ENCODE peak calls at places on chromosomes 12 and 14, in eight cellular contexts. S is mammary epithelial cell; Q is Peyer's patch; G is CD8-positive, alpha-beta T cell; E is caudate nucleus; T is iPS DF 6.9; O is Panc1; A is mesendoderm. D is an unnamed sample.

GRCh38 chr12:100398307-100398706 is 41.4 kb downstream of the SLC17A8 start:
- DNase-seq in S (no peak), Q (no peak), G (no peak), E (no peak), T (no peak), O (no peak), A (no peak), D (no peak)

GRCh38 chr12:44076892-44077291 is 241.0 kb downstream of the TMEM117 start:
- DNase-seq in S (peak), Q (no peak), G (no peak), E (no peak), T (no peak), O (no peak), A (no peak), D (no peak)

GRCh38 chr12:47038270-47038748 is 41.1 kb upstream of the PCED1B start:
- DNase-seq in S (peak), Q (no peak), G (no peak), E (no peak), T (no peak), O (no peak), A (peak), D (no peak)

GRCh38 chr12:93827179-93827578 is 150.0 kb downstream of the CRADD start:
- DNase-seq in S (no peak), Q (no peak), G (no peak), E (no peak), T (no peak), O (no peak), A (no peak), D (no peak)

GRCh38 chr12:5792350-5792749 is 152.7 kb downstream of the ANO2 start:
- DNase-seq in S (no peak), Q (no peak), G (no peak), E (no peak), T (no peak), O (no peak), A (no peak), D (no peak)

GRCh38 chr12:123995023-123995422 is 22.0 kb downstream of the ZNF664 start:
- DNase-seq in S (peak), Q (no peak), G (no peak), E (no peak), T (no peak), O (no peak), A (no peak), D (no peak)

GRCh38 chr12:48903363-48903981 is 21.8 kb downstream of the FKBP11 start:
- DNase-seq in S (no peak), Q (no peak), G (no peak), E (no peak), T (no peak), O (no peak), A (no peak), D (no peak)

GRCh38 chr12:46473634-46474201 is 101.1 kb upstream of the SLC38A2 start:
- DNase-seq in S (peak), Q (peak), G (no peak), E (no peak), T (no peak), O (no peak), A (peak), D (no peak)

GRCh38 chr14:95774265-95775160 is 60.6 kb upstream of the TCL1A start:
- DNase-seq in S (peak), Q (no peak), G (peak), E (no peak), T (peak), O (peak), A (peak), D (peak)

GRCh38 chr12:6884539-6884938 is 11.4 kb upstream of the SPSB2 start:
- DNase-seq in S (no peak), Q (no peak), G (no peak), E (no peak), T (no peak), O (no peak), A (no peak), D (no peak)

GRCh38 chr12:63042646-63043045 is 107.7 kb upstream of the PPM1H start:
- DNase-seq in S (no peak), Q (no peak), G (no peak), E (no peak), T (no peak), O (no peak), A (no peak), D (no peak)

GRCh38 chr14:79836577-79836976 is 374.7 kb downstream of the DIO2 start:
- DNase-seq in S (no peak), Q (no peak), G (no peak), E (no peak), T (no peak), O (no peak), A (no peak), D (no peak)

GRCh38 chr12:50014342-50014741 is 11.0 kb downstream of the RACGAP1 start:
- DNase-seq in S (no peak), Q (no peak), G (no peak), E (no peak), T (no peak), O (no peak), A (no peak), D (no peak)
- H3K27ac ChIP-seq in S (no peak), Q (no peak), G (no peak), E (peak), T (no peak), O (no peak), A (no peak), D (peak)

GRCh38 chr12:108576660-108577234 is 14.4 kb downstream of the ISCU start:
- DNase-seq in S (no peak), Q (no peak), G (no peak), E (no peak), T (no peak), O (no peak), A (no peak), D (no peak)
- H3K27ac ChIP-seq in S (no peak), Q (no peak), G (no peak), E (no peak), T (no peak), O (no peak), A (no peak), D (no peak)

GRCh38 chr14:32434180-32434579 is 105.1 kb downstream of the AKAP6 start:
- DNase-seq in S (peak), Q (no peak), G (no peak), E (no peak), T (no peak), O (no peak), A (peak), D (no peak)
- H3K27ac ChIP-seq in S (no peak), Q (no peak), G (no peak), E (peak), T (no peak), O (no peak), A (no peak), D (peak)

GRCh38 chr12:75334384-75335030 is at the start of gene GLIPR1L1:
- DNase-seq in S (peak), Q (peak), G (peak), E (peak), T (peak), O (peak), A (peak), D (peak)
- H3K27ac ChIP-seq in S (no peak), Q (no peak), G (no peak), E (no peak), T (no peak), O (peak), A (no peak), D (peak)

GRCh38 chr12:109888179-109889020 is 8.1 kb upstream of the GLTP start:
- DNase-seq in S (peak), Q (no peak), G (no peak), E (no peak), T (no peak), O (peak), A (no peak), D (no peak)
- H3K27ac ChIP-seq in S (peak), Q (peak), G (peak), E (no peak), T (no peak), O (no peak), A (no peak), D (no peak)

DNA sequence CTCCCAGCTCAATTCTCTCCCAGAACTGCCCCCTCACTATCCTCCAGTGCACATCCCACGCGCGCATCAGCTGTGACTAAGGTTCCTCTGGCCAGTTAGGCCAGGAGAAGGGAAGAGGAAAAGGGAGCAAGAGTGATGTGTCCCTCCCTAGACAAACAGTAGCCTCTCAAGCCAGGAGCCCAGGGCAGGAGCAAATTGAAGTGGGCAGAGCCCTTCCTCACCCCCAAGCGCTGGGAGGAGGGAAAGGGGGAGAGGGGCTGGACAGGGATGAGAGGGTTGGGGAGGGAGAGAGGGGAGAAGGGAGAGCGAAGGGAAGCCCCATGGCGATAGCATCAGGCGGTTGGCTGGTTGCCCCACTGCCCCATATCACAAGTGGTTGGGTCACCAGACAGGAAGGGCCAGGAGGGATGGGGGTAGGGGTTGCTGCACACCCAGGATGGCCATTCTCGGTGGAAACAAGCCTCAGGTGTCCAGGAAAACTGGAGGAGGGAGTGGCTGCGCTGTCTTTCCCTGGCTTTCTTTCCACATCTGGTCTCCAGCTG is 1.1 kb downstream of the CD63 start:
- DNase-seq in S (peak), Q (no peak), G (no peak), E (peak), T (no peak), O (no peak), A (no peak), D (no peak)
- H3K27ac ChIP-seq in S (peak), Q (peak), G (peak), E (peak), T (no peak), O (peak), A (peak), D (peak)

DNA sequence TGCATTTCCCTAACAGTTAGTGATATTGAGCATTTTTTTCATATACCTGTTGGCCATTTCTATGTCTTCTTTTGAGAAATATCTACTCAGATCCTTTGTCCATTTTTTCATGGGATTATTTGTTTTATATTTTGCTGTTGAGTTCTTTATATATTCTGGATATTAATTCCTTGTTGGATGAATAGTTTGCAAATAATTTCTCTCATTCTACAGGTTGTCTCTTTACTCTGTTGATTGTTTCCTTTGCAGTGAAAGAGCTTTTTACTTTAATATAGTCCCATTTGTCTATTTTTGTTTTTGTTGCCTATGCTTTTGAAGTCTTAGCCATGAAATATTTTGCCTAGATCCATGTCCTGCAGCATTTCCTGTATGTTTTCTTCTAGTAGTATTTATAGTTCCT is 11.5 kb upstream of the SLC4A8 start:
- DNase-seq in S (no peak), Q (no peak), G (no peak), E (no peak), T (no peak), O (no peak), A (no peak), D (no peak)
- H3K27ac ChIP-seq in S (no peak), Q (no peak), G (no peak), E (no peak), T (no peak), O (no peak), A (no peak), D (no peak)